ENCODE peak calls at places on chromosome 15, in six cellular contexts. One of them, this sample, is unnamed.

GRCh38 chr15:92166029-92166428 is 227.7 kb upstream of the ST8SIA2 start:
- DNase-seq in lower lobe of right lung: no peak
- DNase-seq in fibroblast of mammary gland: no peak
- DNase-seq in HFF-Myc: no peak
- DNase-seq in kidney epithelial cell: no peak
- DNase-seq in heart left ventricle: no peak
- DNase-seq in this sample: no peak

GRCh38 chr15:73695773-73696640 is 11.8 kb downstream of the CD276 start:
- DNase-seq in fibroblast of mammary gland: no peak
- DNase-seq in heart left ventricle: no peak
- DNase-seq in kidney epithelial cell: no peak
- DNase-seq in HFF-Myc: no peak
- DNase-seq in lower lobe of right lung: no peak
- DNase-seq in this sample: no peak

GRCh38 chr15:99427210-99427609 is 138.6 kb upstream of the MEF2A start:
- DNase-seq in fibroblast of mammary gland: no peak
- DNase-seq in heart left ventricle: no peak
- DNase-seq in HFF-Myc: no peak
- DNase-seq in lower lobe of right lung: no peak
- DNase-seq in kidney epithelial cell: no peak
- DNase-seq in this sample: no peak

GRCh38 chr15:58491499-58492202 is 59.9 kb downstream of the LIPC start:
- DNase-seq in heart left ventricle: no peak
- DNase-seq in HFF-Myc: no peak
- DNase-seq in kidney epithelial cell: no peak
- DNase-seq in lower lobe of right lung: no peak
- DNase-seq in fibroblast of mammary gland: no peak
- DNase-seq in this sample: no peak

GRCh38 chr15:86830304-86830703 is 750.6 kb downstream of the AGBL1 start:
- DNase-seq in lower lobe of right lung: no peak
- DNase-seq in heart left ventricle: no peak
- DNase-seq in HFF-Myc: no peak
- DNase-seq in fibroblast of mammary gland: no peak
- DNase-seq in kidney epithelial cell: no peak
- DNase-seq in this sample: no peak

GRCh38 chr15:98077186-98077585 is 116.7 kb downstream of the ARRDC4 start:
- DNase-seq in HFF-Myc: no peak
- DNase-seq in fibroblast of mammary gland: peak
- DNase-seq in kidney epithelial cell: no peak
- DNase-seq in heart left ventricle: no peak
- DNase-seq in lower lobe of right lung: peak
- DNase-seq in this sample: no peak

GRCh38 chr15:56568466-56569167 is 103.7 kb upstream of the MNS1 start:
- DNase-seq in kidney epithelial cell: no peak
- DNase-seq in lower lobe of right lung: no peak
- DNase-seq in HFF-Myc: no peak
- DNase-seq in fibroblast of mammary gland: no peak
- DNase-seq in heart left ventricle: no peak
- DNase-seq in this sample: no peak

GRCh38 chr15:85583404-85584390 is 203.3 kb downstream of the AKAP13 start:
- DNase-seq in kidney epithelial cell: no peak
- DNase-seq in lower lobe of right lung: peak
- DNase-seq in heart left ventricle: peak
- DNase-seq in fibroblast of mammary gland: peak
- DNase-seq in HFF-Myc: no peak
- DNase-seq in this sample: peak

GRCh38 chr15:74209997-74210573 is 7.5 kb upstream of the STRA6 start:
- DNase-seq in kidney epithelial cell: no peak
- DNase-seq in heart left ventricle: no peak
- DNase-seq in HFF-Myc: no peak
- DNase-seq in lower lobe of right lung: no peak
- DNase-seq in fibroblast of mammary gland: peak
- DNase-seq in this sample: no peak

GRCh38 chr15:79676621-79677020 is 220.2 kb downstream of the MTHFS start:
- DNase-seq in fibroblast of mammary gland: no peak
- DNase-seq in HFF-Myc: no peak
- DNase-seq in kidney epithelial cell: no peak
- DNase-seq in lower lobe of right lung: no peak
- DNase-seq in heart left ventricle: no peak
- DNase-seq in this sample: no peak

GRCh38 chr15:69181419-69181818 is 21.0 kb downstream of the GLCE start:
- DNase-seq in fibroblast of mammary gland: peak
- DNase-seq in lower lobe of right lung: no peak
- DNase-seq in kidney epithelial cell: no peak
- DNase-seq in heart left ventricle: no peak
- DNase-seq in HFF-Myc: no peak
- DNase-seq in this sample: no peak
- TF ChIP-seq CTCF in fibroblast of mammary gland: no peak
- TF ChIP-seq CTCF in lower lobe of right lung: no peak
- TF ChIP-seq CTCF in kidney epithelial cell: no peak
- TF ChIP-seq CTCF in heart left ventricle: no peak
- TF ChIP-seq CTCF in HFF-Myc: no peak
- TF ChIP-seq CTCF in this sample: no peak

DNA sequence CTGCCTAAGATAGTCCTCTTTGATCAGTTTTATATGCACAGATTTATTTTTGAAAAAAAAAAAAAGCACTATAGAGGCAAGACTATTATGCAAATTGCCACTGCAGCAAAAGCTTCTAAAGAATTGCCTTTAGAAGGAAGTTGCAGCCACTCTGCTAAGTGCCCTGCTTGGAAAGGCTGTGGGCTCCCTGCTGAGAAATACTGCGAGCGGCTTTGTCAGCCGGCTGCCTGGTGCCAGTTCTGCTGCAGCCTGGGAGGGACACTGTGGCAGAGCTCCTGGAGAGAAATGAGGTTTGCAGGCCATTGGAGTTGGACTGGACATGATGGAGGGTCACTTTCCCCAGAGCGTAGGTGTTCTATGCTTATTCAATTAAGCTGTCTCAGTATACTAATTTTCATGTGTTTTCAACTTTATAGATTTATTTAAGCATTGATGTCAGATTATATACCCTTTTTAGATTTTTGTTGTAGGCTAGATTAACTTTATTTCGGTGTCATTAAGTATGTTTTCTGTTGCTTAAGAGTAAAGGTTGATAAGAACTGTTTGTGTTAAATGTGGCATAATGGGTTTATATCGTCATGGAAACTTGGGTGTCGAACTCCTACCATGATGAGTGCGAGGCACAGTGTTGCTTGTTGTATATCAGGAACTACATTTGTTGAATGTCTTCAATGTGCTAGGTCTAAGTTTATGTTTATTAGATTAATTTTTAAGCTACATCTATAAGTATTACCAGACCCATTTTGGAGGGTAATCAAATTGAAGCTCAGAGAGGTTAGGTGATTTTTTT is 6.6 kb downstream of the MAP2K5 start:
- DNase-seq in lower lobe of right lung: no peak
- DNase-seq in kidney epithelial cell: no peak
- DNase-seq in heart left ventricle: peak
- DNase-seq in HFF-Myc: no peak
- DNase-seq in fibroblast of mammary gland: no peak
- DNase-seq in this sample: no peak
- H3K4me3 ChIP-seq in lower lobe of right lung: no peak
- H3K4me3 ChIP-seq in kidney epithelial cell: no peak
- H3K4me3 ChIP-seq in heart left ventricle: no peak
- H3K4me3 ChIP-seq in HFF-Myc: no peak
- H3K4me3 ChIP-seq in fibroblast of mammary gland: no peak
- H3K4me3 ChIP-seq in this sample: no peak

DNA sequence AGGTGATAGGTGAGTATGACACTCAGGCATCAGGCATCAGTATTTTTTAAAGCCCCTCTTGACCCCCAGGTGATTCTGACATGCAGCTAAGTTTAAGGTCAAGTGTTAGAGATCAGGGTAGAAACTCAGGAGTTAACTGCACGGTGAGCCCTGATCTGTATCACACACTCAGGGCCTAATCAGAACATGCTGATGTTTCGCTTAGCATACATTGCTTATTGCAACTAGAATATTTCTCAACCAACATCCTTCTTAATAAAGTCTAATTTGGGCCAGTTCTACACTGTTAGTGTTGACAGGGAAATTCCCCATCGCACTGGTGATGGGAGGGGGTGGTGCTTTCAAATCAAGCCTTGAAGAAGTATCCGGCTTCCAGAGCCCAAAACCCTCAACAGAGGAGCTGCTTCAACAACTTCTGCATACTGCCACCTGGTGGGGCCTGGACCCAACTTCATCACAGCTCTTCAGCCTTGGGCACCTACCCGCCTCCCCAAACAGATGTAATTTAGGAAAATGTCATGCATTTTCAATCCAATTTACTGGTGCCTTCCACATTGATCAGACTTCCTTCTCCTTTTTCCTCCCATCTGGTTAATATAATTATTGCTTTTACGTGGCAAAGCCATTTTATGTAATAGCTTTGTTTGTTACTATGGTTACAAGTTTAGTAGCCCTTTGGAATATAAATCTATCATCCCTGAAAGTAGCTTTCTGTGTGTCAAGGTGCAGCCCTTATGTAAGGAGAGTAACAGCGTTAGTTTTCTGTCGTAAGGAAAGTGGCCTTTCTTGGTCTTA is 312.2 kb downstream of the RORA start:
- DNase-seq in HFF-Myc: peak
- DNase-seq in kidney epithelial cell: peak
- DNase-seq in fibroblast of mammary gland: peak
- DNase-seq in heart left ventricle: peak
- DNase-seq in lower lobe of right lung: peak
- DNase-seq in this sample: peak
- TF ChIP-seq CTCF in HFF-Myc: peak
- TF ChIP-seq CTCF in kidney epithelial cell: peak
- TF ChIP-seq CTCF in fibroblast of mammary gland: peak
- TF ChIP-seq CTCF in heart left ventricle: peak
- TF ChIP-seq CTCF in lower lobe of right lung: peak
- TF ChIP-seq CTCF in this sample: peak

GRCh38 chr15:29805043-29805707 is 17.1 kb downstream of the TJP1 start:
- DNase-seq in fibroblast of mammary gland: peak
- DNase-seq in heart left ventricle: peak
- DNase-seq in HFF-Myc: no peak
- DNase-seq in kidney epithelial cell: no peak
- DNase-seq in lower lobe of right lung: no peak
- DNase-seq in this sample: no peak
- H3K4me3 ChIP-seq in fibroblast of mammary gland: no peak
- H3K4me3 ChIP-seq in heart left ventricle: no peak
- H3K4me3 ChIP-seq in HFF-Myc: no peak
- H3K4me3 ChIP-seq in kidney epithelial cell: no peak
- H3K4me3 ChIP-seq in lower lobe of right lung: no peak
- H3K4me3 ChIP-seq in this sample: no peak